ENCODE peak calls at places on chromosomes 7 and 10, in five cellular contexts. B, G, F, Q and W are unnamed samples.

GRCh38 chr10:35613597-35614226 is 8.6 kb downstream of the GJD4 start:
- DNase-seq in B (no peak), Q (peak; percentile 31), G (no peak), F (no peak), W (no peak)

GRCh38 chr7:25758559-25758958 is 393.4 kb upstream of the NFE2L3 start:
- DNase-seq in Q (no peak), B (no peak), G (no peak), F (no peak), W (no peak)

GRCh38 chr10:87918254-87918859 is 54.9 kb downstream of the PTEN start:
- DNase-seq in B (no peak), Q (no peak), G (no peak), F (no peak), W (no peak)

GRCh38 chr7:11833431-11833830 is 1.4 kb upstream of the THSD7A start:
- DNase-seq in G (no peak), F (no peak), Q (no peak), B (no peak), W (no peak)

GRCh38 chr10:52216852-52217251 is 97.2 kb upstream of the DKK1 start:
- DNase-seq in B (peak; percentile 71), F (no peak), Q (no peak), G (no peak), W (no peak)

GRCh38 chr7:2233876-2234275 is 1.1 kb upstream of the MAD1L1 start:
- DNase-seq in G (no peak), F (no peak), Q (no peak), B (no peak), W (no peak)

GRCh38 chr10:93173867-93174845 is 100.5 kb downstream of the CYP26A1 start:
- DNase-seq in B (no peak), G (no peak), F (no peak), Q (no peak), W (no peak)

GRCh38 chr7:93717217-93717900 is 142.8 kb upstream of the CALCR start:
- DNase-seq in Q (no peak), G (no peak), F (no peak), B (no peak), W (no peak)

GRCh38 chr7:48033922-48034321 is 1.4 kb upstream of the C7orf57 start:
- DNase-seq in Q (no peak), F (no peak), B (no peak), G (no peak), W (no peak)